ENCODE peak calls at places on chromosome 13, in six cellular contexts. B is suprapubic skin; G is CD4-positive, alpha-beta memory T cell; W is heart right ventricle; L is right cardiac atrium; H is CD8-positive, alpha-beta memory T cell. O is an unnamed sample. For H3K4me1, the result is how much of the 10 kb centered on the place peaks cover.

GRCh38 chr13:50085063-50085462 is 69.8 kb downstream of the KCNRG start:
- DNase-seq in B (no peak), G (peak), W (no peak), L (no peak), H (no peak), O (no peak)

GRCh38 chr13:73702419-73703071 is 431.7 kb downstream of the KLF12 start:
- DNase-seq in B (no peak), G (peak), W (no peak), L (no peak), H (no peak), O (no peak)

GRCh38 chr13:108200781-108201398 is 14.4 kb downstream of the LIG4 start:
- DNase-seq in B (no peak), G (no peak), W (no peak), L (no peak), H (no peak), O (no peak)

GRCh38 chr13:113291997-113292862 is 4.8 kb upstream of the LAMP1 start:
- DNase-seq in B (peak), G (peak), W (peak), L (peak), H (no peak), O (no peak)

GRCh38 chr13:109782066-109782822 is 4.1 kb downstream of the IRS2 start:
- DNase-seq in B (no peak), G (no peak), W (no peak), L (peak), H (no peak), O (no peak)

GRCh38 chr13:96082640-96083039 is 7.3 kb upstream of the HS6ST3 start:
- DNase-seq in B (no peak), G (no peak), W (no peak), L (no peak), H (no peak), O (no peak)

GRCh38 chr13:47843005-47843404 is 158.1 kb downstream of the SUCLA2 start:
- DNase-seq in B (no peak), G (no peak), W (no peak), L (no peak), H (no peak), O (no peak)

GRCh38 chr13:79522583-79522982 is 41.6 kb downstream of the NDFIP2 start:
- DNase-seq in B (no peak), G (no peak), W (no peak), L (no peak), H (no peak), O (no peak)

DNA sequence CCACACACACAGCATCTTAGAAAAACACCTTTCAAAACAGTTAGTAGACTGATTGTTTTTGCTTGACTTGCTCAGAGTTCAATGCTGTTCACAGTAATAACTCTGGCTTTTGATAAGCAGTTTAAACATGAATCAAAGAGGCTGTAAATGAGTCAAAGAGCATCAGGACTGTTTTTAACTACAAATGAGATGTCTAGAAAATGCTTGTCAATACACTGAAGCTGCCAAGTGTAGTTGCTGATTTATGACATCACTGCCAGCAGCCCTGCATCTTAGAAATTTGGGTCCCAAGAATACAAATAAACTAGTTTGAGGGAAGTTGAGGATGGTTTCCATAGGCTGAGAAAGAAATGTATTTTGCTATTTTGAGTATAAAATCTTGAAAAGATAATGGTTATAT is 2057.1 kb upstream of the PCDH20 start:
- DNase-seq in B (no peak), G (no peak), W (no peak), L (no peak), H (no peak), O (no peak)
- H3K27ac ChIP-seq in B (no peak), G (no peak), W (no peak), L (no peak), H (no peak), O (no peak)

GRCh38 chr13:112158961-112159360 is 92.0 kb downstream of the SOX1 start:
- DNase-seq in B (no peak), G (no peak), W (no peak), L (no peak), H (no peak), O (no peak)

GRCh38 chr13:112165712-112166111 is 98.8 kb downstream of the SOX1 start:
- DNase-seq in B (no peak), G (no peak), W (no peak), L (no peak), H (no peak), O (no peak)

GRCh38 chr13:112159575-112160547 is 92.9 kb downstream of the SOX1 start:
- DNase-seq in B (no peak), G (no peak), W (no peak), L (no peak), H (no peak), O (no peak)

GRCh38 chr13:112160558-112160957 is 93.6 kb downstream of the SOX1 start:
- DNase-seq in B (no peak), G (no peak), W (no peak), L (no peak), H (no peak), O (no peak)

DNA sequence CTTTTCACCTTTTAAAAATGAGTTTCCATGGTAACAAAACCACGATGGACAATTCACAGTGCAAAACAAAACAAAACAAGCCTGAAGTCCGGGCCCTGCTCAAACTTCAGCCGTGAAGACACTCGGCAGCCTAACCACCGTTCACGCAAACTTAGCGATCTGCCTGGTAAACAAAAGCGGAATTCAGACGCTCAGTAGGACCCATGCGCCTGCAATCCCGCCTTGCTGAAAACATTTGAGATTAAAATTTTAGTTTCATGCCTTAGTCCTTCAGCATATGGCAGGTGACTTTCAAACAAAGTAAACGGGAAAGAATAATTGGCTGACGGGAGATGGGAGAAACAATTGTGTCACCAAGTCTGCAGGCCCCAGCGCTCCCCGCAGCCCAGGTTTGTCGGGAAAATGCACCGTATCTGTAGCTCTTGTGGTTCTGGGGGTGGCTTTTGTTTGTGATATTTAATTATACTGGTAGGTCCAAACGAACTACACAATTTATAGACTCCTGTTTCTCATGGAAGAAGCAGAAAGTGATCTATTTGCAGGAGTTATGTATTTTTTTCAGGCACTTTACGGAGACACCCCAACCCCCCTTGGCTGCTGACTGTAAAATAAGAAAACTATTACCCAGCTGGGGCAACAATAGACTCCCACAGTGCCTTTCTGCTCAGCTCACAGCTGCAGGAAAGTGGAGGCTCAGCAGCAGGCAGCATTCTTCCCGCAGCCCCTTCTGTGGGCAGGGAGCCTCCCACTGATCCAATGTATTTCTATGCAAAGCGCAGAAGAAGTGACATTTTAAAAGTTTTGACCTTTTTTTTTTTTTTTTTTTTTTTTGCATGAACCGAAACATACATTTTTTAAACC is 94.7 kb downstream of the SOX1 start:
- DNase-seq in B (no peak), G (no peak), W (no peak), L (no peak), H (no peak), O (no peak)
- H3K4me1 ChIP-seq in B (under half), G (under half), W (under half), L (under half), H (under half), O (under half)

DNA sequence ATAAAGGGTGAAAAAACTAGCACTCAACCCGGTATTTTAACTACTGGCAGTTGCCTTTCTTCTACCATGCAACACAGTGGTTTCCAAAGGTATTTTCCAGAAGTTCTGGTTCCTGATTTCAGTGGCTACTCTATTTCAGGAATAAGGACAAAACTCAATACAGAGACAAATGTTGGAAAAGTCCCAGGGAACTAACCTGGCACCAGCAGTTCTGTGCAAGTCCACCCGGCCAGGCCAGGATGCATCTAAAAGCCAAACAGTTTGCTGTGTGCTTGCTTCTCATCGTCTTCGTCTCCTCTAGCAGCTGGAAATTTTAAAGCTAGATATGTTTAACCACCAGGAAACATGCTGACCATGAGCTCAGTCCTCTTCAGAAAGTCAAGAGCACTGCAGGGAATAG is 52.5 kb downstream of the FOXO1 start:
- DNase-seq in B (no peak), G (no peak), W (no peak), L (peak), H (no peak), O (no peak)
- H3K4me3 ChIP-seq in B (no peak), G (peak), W (no peak), L (no peak), H (peak), O (no peak)

GRCh38 chr13:98487522-98487921 is 89.4 kb downstream of the STK24 start:
- DNase-seq in B (no peak), G (no peak), W (no peak), L (no peak), H (no peak), O (no peak)

GRCh38 chr13:98487016-98487415 is 89.9 kb downstream of the STK24 start:
- DNase-seq in B (peak), G (no peak), W (no peak), L (peak), H (no peak), O (no peak)

GRCh38 chr13:98490195-98490771 is 86.6 kb downstream of the STK24 start:
- DNase-seq in B (no peak), G (no peak), W (no peak), L (no peak), H (no peak), O (no peak)

GRCh38 chr13:98489446-98490194 is 87.3 kb downstream of the STK24 start:
- DNase-seq in B (peak), G (no peak), W (no peak), L (no peak), H (no peak), O (no peak)

DNA sequence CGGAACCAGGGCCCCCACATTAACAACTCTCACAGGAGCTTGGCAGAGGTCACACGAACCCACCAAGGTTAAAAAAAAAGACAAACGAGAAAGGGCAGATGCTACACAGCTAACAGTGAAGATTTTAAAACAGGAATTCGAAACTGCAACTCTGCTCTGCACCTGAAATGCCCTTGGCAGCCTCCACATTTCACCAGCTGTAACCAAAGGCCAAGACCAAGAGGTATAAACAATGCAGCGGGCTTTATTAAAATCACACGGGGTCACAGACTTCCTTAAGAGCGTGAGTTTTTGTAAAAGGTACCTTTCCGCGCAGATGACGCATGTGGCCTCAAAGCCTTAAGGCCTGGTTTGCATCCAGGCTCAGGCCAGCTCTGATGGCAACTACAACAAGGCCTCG is 88.2 kb downstream of the STK24 start:
- DNase-seq in B (no peak), G (no peak), W (no peak), L (no peak), H (no peak), O (no peak)
- H3K27ac ChIP-seq in B (no peak), G (no peak), W (no peak), L (no peak), H (no peak), O (no peak)